ENCODE peak calls at places on chromosomes 7 and 10, in nine cellular contexts. T, X, P, V, D, N, W, B and O are unnamed samples.

GRCh38 chr7:45031829-45032228 is 31.8 kb downstream of the CCM2 start:
- DNase-seq in N (no peak), B (no peak), P (no peak), D (no peak), W (no peak), T (no peak), X (no peak), V (no peak), O (no peak)

GRCh38 chr10:29635711-29636144 is 957 bp upstream of the SVIL start:
- DNase-seq in W (peak; percentile 42), D (no peak), X (no peak), V (no peak), B (no peak), P (no peak), N (no peak), T (no peak), O (peak; percentile 40)

GRCh38 chr10:43322769-43323168 is 48.7 kb upstream of the FXYD4 start:
- DNase-seq in D (peak; percentile 88), X (peak; percentile 94), B (peak; percentile 85), N (no peak), T (peak; percentile 23), V (peak; percentile 90), P (peak; percentile 97), W (peak; percentile 95), O (peak; percentile 99)

GRCh38 chr10:93006435-93007039 is 54.1 kb upstream of the CYP26C1 start:
- DNase-seq in B (no peak), D (no peak), W (peak; percentile 10), X (no peak), T (peak; percentile 27), N (no peak), P (no peak), V (peak; percentile 56), O (peak; percentile 4)

GRCh38 chr7:92255308-92255707 is 9.5 kb downstream of the ANKIB1 start:
- DNase-seq in X (no peak), T (peak; percentile 12), V (no peak), D (no peak), B (no peak), P (no peak), N (no peak), W (no peak), O (no peak)

GRCh38 chr10:28818645-28819036 is 141.3 kb downstream of the BAMBI start:
- DNase-seq in X (no peak), T (no peak), W (no peak), D (no peak), N (no peak), B (no peak), V (no peak), P (no peak), O (no peak)

GRCh38 chr7:141708053-141708452 is at the start of gene WEE2:
- DNase-seq in V (no peak), B (no peak), X (no peak), N (no peak), T (no peak), P (no peak), D (no peak), W (no peak), O (no peak)

GRCh38 chr7:36055207-36055606 is 97.8 kb upstream of the EEPD1 start:
- DNase-seq in B (no peak), P (no peak), X (no peak), T (no peak), D (no peak), V (no peak), N (no peak), W (no peak), O (no peak)

GRCh38 chr7:40299097-40299496 is 164.3 kb downstream of the SUGCT start:
- DNase-seq in N (no peak), P (no peak), V (peak; percentile 37), W (no peak), X (no peak), D (no peak), T (no peak), B (no peak), O (no peak)

GRCh38 chr7:158272091-158272490 is 315.5 kb downstream of the PTPRN2 start:
- DNase-seq in P (no peak), B (no peak), N (no peak), W (no peak), D (peak; percentile 5), X (no peak), V (no peak), T (no peak), O (no peak)

GRCh38 chr7:22204312-22204711 is 152.6 kb downstream of the RAPGEF5 start:
- DNase-seq in X (no peak), P (no peak), N (no peak), V (no peak), B (no peak), W (no peak), D (no peak), T (no peak), O (no peak)

GRCh38 chr7:34750636-34751035 is 92.6 kb downstream of the NPSR1 start:
- DNase-seq in V (no peak), T (no peak), W (no peak), X (no peak), P (no peak), B (no peak), D (no peak), N (no peak), O (no peak)

GRCh38 chr7:43790834-43791233 is 32.4 kb downstream of the BLVRA start:
- DNase-seq in B (no peak), X (no peak), V (no peak), W (no peak), T (no peak), D (no peak), N (no peak), P (no peak), O (no peak)

GRCh38 chr10:49287689-49288340 is 11.2 kb upstream of the C10orf71 start:
- DNase-seq in X (no peak), D (no peak), W (no peak), N (no peak), T (no peak), B (no peak), V (no peak), P (no peak), O (no peak)

GRCh38 chr10:23408330-23408976 is 30.4 kb upstream of the OTUD1 start:
- DNase-seq in V (no peak), N (no peak), P (no peak), B (no peak), D (no peak), T (peak; percentile 40), W (no peak), X (no peak), O (no peak)

GRCh38 chr10:71473671-71474599 is 77.2 kb downstream of the CDH23 start:
- DNase-seq in X (no peak), D (no peak), B (peak; percentile 42), N (no peak), V (no peak), P (no peak), T (no peak), W (no peak), O (no peak)

GRCh38 chr7:5143935-5144903 is 45.8 kb upstream of the WIPI2 start:
- DNase-seq in B (no peak), W (peak; percentile 21), V (no peak), P (peak; percentile 76), N (peak; percentile 18), T (no peak), X (no peak), D (no peak), O (no peak)

GRCh38 chr7:15159239-15159638 is 256.7 kb upstream of the DGKB start:
- DNase-seq in V (no peak), P (no peak), X (no peak), N (no peak), D (no peak), T (no peak), B (no peak), W (no peak), O (no peak)

GRCh38 chr7:66379761-66380160 is 174.6 kb downstream of the TPST1 start:
- DNase-seq in D (no peak), V (no peak), N (no peak), W (no peak), P (no peak), B (no peak), X (no peak), T (no peak), O (no peak)

GRCh38 chr7:50204576-50204975 is 99.9 kb upstream of the IKZF1 start:
- DNase-seq in D (no peak), W (no peak), X (no peak), T (no peak), P (no peak), V (no peak), B (no peak), N (no peak), O (no peak)

GRCh38 chr10:95289003-95289920 is 1.5 kb downstream of the PDLIM1 start:
- DNase-seq in D (no peak), X (no peak), V (peak; percentile 76), P (no peak), N (no peak), W (no peak), B (no peak), T (no peak), O (no peak)

GRCh38 chr7:105429746-105430612 is 41.3 kb upstream of the SRPK2 start:
- DNase-seq in V (peak; percentile 61), B (no peak), T (peak; percentile 11), D (no peak), N (no peak), X (no peak), W (peak; percentile 50), P (no peak), O (no peak)
- TF ChIP-seq CTCF in V (peak; percentile 77), B (peak; percentile 31), T (peak; percentile 38), D (no peak), N (peak; percentile 25), X (peak; percentile 48), W (peak; percentile 43), P (peak; percentile 45), O (no peak)

DNA sequence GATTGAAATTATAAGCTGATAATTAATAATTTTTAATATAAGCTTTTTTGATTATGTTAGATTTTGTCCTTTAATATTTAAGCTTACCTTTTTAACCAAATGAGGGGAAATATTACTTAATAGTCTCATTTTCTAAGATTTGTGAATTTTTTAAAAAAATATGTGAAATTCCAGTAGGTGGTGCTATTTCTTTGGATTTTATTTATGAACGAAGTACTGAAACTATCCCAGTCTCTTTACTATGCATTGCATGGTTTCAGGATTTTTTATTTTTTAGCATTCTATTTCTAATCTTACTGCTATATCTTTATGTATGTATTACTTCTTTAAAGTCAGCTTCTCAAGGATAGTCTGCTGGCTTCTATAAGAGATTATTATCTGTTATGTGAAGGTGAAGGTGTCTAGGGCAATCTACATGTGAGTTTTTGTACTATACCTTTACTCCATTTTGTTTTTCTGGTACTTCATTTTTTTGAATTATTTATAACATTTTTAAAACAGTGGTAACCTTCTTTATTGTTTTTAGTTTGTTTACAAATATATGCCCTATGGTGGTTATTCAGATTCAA is 78.3 kb downstream of the ATRNL1 start:
- DNase-seq in X (no peak), V (peak; percentile 14), P (no peak), T (no peak), W (no peak), B (no peak), N (no peak), D (no peak), O (no peak)
- TF ChIP-seq CTCF in X (peak; percentile 39), V (peak; percentile 53), P (no peak), T (peak; percentile 32), W (peak; percentile 13), B (peak; percentile 43), N (peak; percentile 15), D (peak; percentile 76), O (peak; percentile 59)

GRCh38 chr7:143389316-143390097 is 8.4 kb downstream of the ZYX start:
- DNase-seq in T (no peak), B (no peak), W (no peak), V (no peak), D (no peak), N (no peak), X (no peak), P (peak; percentile 74), O (no peak)
- TF ChIP-seq CTCF in T (no peak), B (no peak), W (no peak), V (no peak), D (no peak), N (no peak), X (no peak), P (no peak), O (no peak)

GRCh38 chr10:68208424-68209042 is 23.4 kb downstream of the ATOH7 start:
- DNase-seq in X (no peak), V (peak; percentile 83), D (no peak), B (peak; percentile 9), W (peak; percentile 83), P (no peak), T (peak; percentile 44), N (peak; percentile 25), O (peak; percentile 55)
- TF ChIP-seq CTCF in X (peak; percentile 5), V (peak; percentile 77), D (no peak), B (peak; percentile 16), W (peak; percentile 73), P (peak; percentile 61), T (peak; percentile 79), N (peak; percentile 55), O (peak; percentile 43)